ENCODE peak calls at places on chromosomes 13 and 19, in nine cellular contexts. One of them, this sample, is unnamed.

GRCh38 chr19:8371011-8371804 is 7.3 kb downstream of the ANGPTL4 start:
- DNase-seq in psoas muscle: peak; percentile 55
- DNase-seq in anterior cingulate cortex: no peak
- DNase-seq in T-cell: no peak
- DNase-seq in GM23338: no peak
- DNase-seq in activated CD8-positive, alpha-beta memory T cell treated with anti-CD3 and anti-CD28 coated beads for 1 hour: no peak
- DNase-seq in fibroblast of lung: no peak
- DNase-seq in ecto neural progenitor cell: no peak
- DNase-seq in left lung: no peak
- DNase-seq in this sample: no peak

GRCh38 chr13:113666324-113666660 is 727 bp upstream of the GRK1 start:
- DNase-seq in T-cell: no peak
- DNase-seq in fibroblast of lung: no peak
- DNase-seq in left lung: peak; percentile 13
- DNase-seq in psoas muscle: no peak
- DNase-seq in anterior cingulate cortex: no peak
- DNase-seq in activated CD8-positive, alpha-beta memory T cell treated with anti-CD3 and anti-CD28 coated beads for 1 hour: no peak
- DNase-seq in ecto neural progenitor cell: no peak
- DNase-seq in GM23338: no peak
- DNase-seq in this sample: no peak

GRCh38 chr13:49985129-49985528 is 11.7 kb upstream of the TRIM13 start:
- DNase-seq in ecto neural progenitor cell: no peak
- DNase-seq in left lung: no peak
- DNase-seq in fibroblast of lung: no peak
- DNase-seq in T-cell: no peak
- DNase-seq in activated CD8-positive, alpha-beta memory T cell treated with anti-CD3 and anti-CD28 coated beads for 1 hour: no peak
- DNase-seq in anterior cingulate cortex: no peak
- DNase-seq in GM23338: no peak
- DNase-seq in psoas muscle: no peak
- DNase-seq in this sample: no peak

GRCh38 chr19:31356587-31357314 is 7.5 kb upstream of the TSHZ3 start:
- DNase-seq in left lung: peak; percentile 55
- DNase-seq in psoas muscle: peak; percentile 58
- DNase-seq in ecto neural progenitor cell: peak; percentile 71
- DNase-seq in GM23338: peak; percentile 80
- DNase-seq in fibroblast of lung: no peak
- DNase-seq in T-cell: no peak
- DNase-seq in anterior cingulate cortex: no peak
- DNase-seq in activated CD8-positive, alpha-beta memory T cell treated with anti-CD3 and anti-CD28 coated beads for 1 hour: peak; percentile 42
- DNase-seq in this sample: peak; percentile 42

GRCh38 chr13:100566543-100566942 is 22.0 kb downstream of the GGACT start:
- DNase-seq in ecto neural progenitor cell: no peak
- DNase-seq in T-cell: no peak
- DNase-seq in activated CD8-positive, alpha-beta memory T cell treated with anti-CD3 and anti-CD28 coated beads for 1 hour: no peak
- DNase-seq in psoas muscle: no peak
- DNase-seq in fibroblast of lung: no peak
- DNase-seq in GM23338: no peak
- DNase-seq in left lung: no peak
- DNase-seq in anterior cingulate cortex: no peak
- DNase-seq in this sample: no peak

GRCh38 chr13:87138856-87139255 is 532.3 kb upstream of the SLITRK5 start:
- DNase-seq in fibroblast of lung: no peak
- DNase-seq in T-cell: no peak
- DNase-seq in activated CD8-positive, alpha-beta memory T cell treated with anti-CD3 and anti-CD28 coated beads for 1 hour: no peak
- DNase-seq in anterior cingulate cortex: no peak
- DNase-seq in ecto neural progenitor cell: no peak
- DNase-seq in GM23338: no peak
- DNase-seq in left lung: no peak
- DNase-seq in psoas muscle: no peak
- DNase-seq in this sample: no peak

GRCh38 chr13:35165205-35165604 is 223.1 kb downstream of the NBEA start:
- DNase-seq in anterior cingulate cortex: no peak
- DNase-seq in ecto neural progenitor cell: no peak
- DNase-seq in fibroblast of lung: no peak
- DNase-seq in activated CD8-positive, alpha-beta memory T cell treated with anti-CD3 and anti-CD28 coated beads for 1 hour: no peak
- DNase-seq in left lung: no peak
- DNase-seq in GM23338: peak; percentile 59
- DNase-seq in psoas muscle: no peak
- DNase-seq in T-cell: no peak
- DNase-seq in this sample: no peak

GRCh38 chr19:4066176-4066606 is 508 bp downstream of the ZBTB7A start:
- DNase-seq in activated CD8-positive, alpha-beta memory T cell treated with anti-CD3 and anti-CD28 coated beads for 1 hour: peak; percentile 54
- DNase-seq in fibroblast of lung: no peak
- DNase-seq in T-cell: peak; percentile 61
- DNase-seq in left lung: peak; percentile 73
- DNase-seq in ecto neural progenitor cell: no peak
- DNase-seq in anterior cingulate cortex: no peak
- DNase-seq in GM23338: no peak
- DNase-seq in psoas muscle: peak; percentile 81
- DNase-seq in this sample: no peak

GRCh38 chr13:24036115-24036514 is 124.4 kb upstream of the SPATA13 start:
- DNase-seq in GM23338: no peak
- DNase-seq in ecto neural progenitor cell: no peak
- DNase-seq in anterior cingulate cortex: no peak
- DNase-seq in fibroblast of lung: peak; percentile 42
- DNase-seq in activated CD8-positive, alpha-beta memory T cell treated with anti-CD3 and anti-CD28 coated beads for 1 hour: no peak
- DNase-seq in T-cell: no peak
- DNase-seq in left lung: no peak
- DNase-seq in psoas muscle: no peak
- DNase-seq in this sample: no peak

GRCh38 chr19:51916167-51916566 is 11.1 kb upstream of the ZNF613 start:
- DNase-seq in left lung: no peak
- DNase-seq in activated CD8-positive, alpha-beta memory T cell treated with anti-CD3 and anti-CD28 coated beads for 1 hour: no peak
- DNase-seq in T-cell: no peak
- DNase-seq in anterior cingulate cortex: no peak
- DNase-seq in ecto neural progenitor cell: no peak
- DNase-seq in fibroblast of lung: no peak
- DNase-seq in GM23338: no peak
- DNase-seq in psoas muscle: no peak
- DNase-seq in this sample: no peak

GRCh38 chr19:29176981-29177754 is 35.8 kb downstream of the UQCRFS1 start:
- DNase-seq in T-cell: no peak
- DNase-seq in left lung: no peak
- DNase-seq in psoas muscle: no peak
- DNase-seq in GM23338: no peak
- DNase-seq in anterior cingulate cortex: no peak
- DNase-seq in fibroblast of lung: no peak
- DNase-seq in activated CD8-positive, alpha-beta memory T cell treated with anti-CD3 and anti-CD28 coated beads for 1 hour: no peak
- DNase-seq in ecto neural progenitor cell: no peak
- DNase-seq in this sample: no peak

GRCh38 chr19:30160996-30161655 is 211.1 kb upstream of the ZNF536 start:
- DNase-seq in T-cell: no peak
- DNase-seq in anterior cingulate cortex: no peak
- DNase-seq in ecto neural progenitor cell: no peak
- DNase-seq in GM23338: no peak
- DNase-seq in fibroblast of lung: no peak
- DNase-seq in psoas muscle: peak; percentile 24
- DNase-seq in left lung: no peak
- DNase-seq in activated CD8-positive, alpha-beta memory T cell treated with anti-CD3 and anti-CD28 coated beads for 1 hour: no peak
- DNase-seq in this sample: no peak

GRCh38 chr13:22451345-22451744 is 729.4 kb upstream of the SGCG start:
- DNase-seq in anterior cingulate cortex: no peak
- DNase-seq in GM23338: peak; percentile 29
- DNase-seq in psoas muscle: peak; percentile 53
- DNase-seq in fibroblast of lung: peak; percentile 39
- DNase-seq in left lung: no peak
- DNase-seq in ecto neural progenitor cell: peak; percentile 69
- DNase-seq in T-cell: no peak
- DNase-seq in activated CD8-positive, alpha-beta memory T cell treated with anti-CD3 and anti-CD28 coated beads for 1 hour: no peak
- DNase-seq in this sample: no peak

GRCh38 chr19:33720155-33720493 is 76.5 kb upstream of the KCTD15 start:
- DNase-seq in activated CD8-positive, alpha-beta memory T cell treated with anti-CD3 and anti-CD28 coated beads for 1 hour: no peak
- DNase-seq in T-cell: no peak
- DNase-seq in left lung: no peak
- DNase-seq in psoas muscle: no peak
- DNase-seq in anterior cingulate cortex: no peak
- DNase-seq in GM23338: no peak
- DNase-seq in ecto neural progenitor cell: no peak
- DNase-seq in fibroblast of lung: no peak
- DNase-seq in this sample: no peak

GRCh38 chr13:96492758-96493157 is 402.9 kb downstream of the HS6ST3 start:
- DNase-seq in activated CD8-positive, alpha-beta memory T cell treated with anti-CD3 and anti-CD28 coated beads for 1 hour: no peak
- DNase-seq in ecto neural progenitor cell: no peak
- DNase-seq in anterior cingulate cortex: no peak
- DNase-seq in psoas muscle: no peak
- DNase-seq in fibroblast of lung: no peak
- DNase-seq in GM23338: no peak
- DNase-seq in left lung: no peak
- DNase-seq in T-cell: no peak
- DNase-seq in this sample: no peak

GRCh38 chr13:57925250-57925649 is 293.7 kb downstream of the PCDH17 start:
- DNase-seq in T-cell: no peak
- DNase-seq in psoas muscle: no peak
- DNase-seq in GM23338: no peak
- DNase-seq in fibroblast of lung: peak; percentile 4
- DNase-seq in activated CD8-positive, alpha-beta memory T cell treated with anti-CD3 and anti-CD28 coated beads for 1 hour: no peak
- DNase-seq in left lung: no peak
- DNase-seq in ecto neural progenitor cell: no peak
- DNase-seq in anterior cingulate cortex: no peak
- DNase-seq in this sample: no peak

GRCh38 chr13:43487459-43487858 is 299.3 kb downstream of the ENOX1 start:
- DNase-seq in psoas muscle: no peak
- DNase-seq in ecto neural progenitor cell: no peak
- DNase-seq in activated CD8-positive, alpha-beta memory T cell treated with anti-CD3 and anti-CD28 coated beads for 1 hour: no peak
- DNase-seq in left lung: no peak
- DNase-seq in GM23338: no peak
- DNase-seq in anterior cingulate cortex: no peak
- DNase-seq in fibroblast of lung: no peak
- DNase-seq in T-cell: no peak
- DNase-seq in this sample: no peak

GRCh38 chr13:99136427-99136954 is 64.2 kb upstream of the UBAC2 start:
- DNase-seq in activated CD8-positive, alpha-beta memory T cell treated with anti-CD3 and anti-CD28 coated beads for 1 hour: no peak
- DNase-seq in anterior cingulate cortex: no peak
- DNase-seq in fibroblast of lung: no peak
- DNase-seq in ecto neural progenitor cell: no peak
- DNase-seq in GM23338: no peak
- DNase-seq in psoas muscle: no peak
- DNase-seq in left lung: no peak
- DNase-seq in T-cell: no peak
- DNase-seq in this sample: no peak

GRCh38 chr19:40502647-40503046 is 35.8 kb downstream of the SPTBN4 start:
- DNase-seq in ecto neural progenitor cell: peak; percentile 52
- DNase-seq in anterior cingulate cortex: no peak
- DNase-seq in fibroblast of lung: no peak
- DNase-seq in left lung: no peak
- DNase-seq in psoas muscle: no peak
- DNase-seq in activated CD8-positive, alpha-beta memory T cell treated with anti-CD3 and anti-CD28 coated beads for 1 hour: no peak
- DNase-seq in T-cell: no peak
- DNase-seq in GM23338: peak; percentile 71
- DNase-seq in this sample: no peak

GRCh38 chr19:46791944-46792343 is 3.5 kb upstream of the SLC1A5 start:
- DNase-seq in psoas muscle: no peak
- DNase-seq in T-cell: no peak
- DNase-seq in activated CD8-positive, alpha-beta memory T cell treated with anti-CD3 and anti-CD28 coated beads for 1 hour: no peak
- DNase-seq in ecto neural progenitor cell: no peak
- DNase-seq in GM23338: no peak
- DNase-seq in left lung: no peak
- DNase-seq in anterior cingulate cortex: no peak
- DNase-seq in fibroblast of lung: no peak
- DNase-seq in this sample: peak; percentile 72

This sample was measured in CD4-positive, alpha-beta memory T cell.